ENCODE peak calls at places on chromosomes 11 and 22, in six cellular contexts. B, X, Z, U, T and K are unnamed samples.

GRCh38 chr11:99513368-99513767 is 492.6 kb downstream of the CNTN5 start:
- DNase-seq in U (no peak), X (no peak), B (no peak), Z (no peak), T (no peak), K (no peak)

GRCh38 chr22:23651676-23652075 is 19.6 kb upstream of the DRICH1 start:
- DNase-seq in U (no peak), T (no peak), B (no peak), Z (no peak), X (no peak), K (no peak)

GRCh38 chr22:38419121-38419863 is 35.7 kb downstream of the KCNJ4 start:
- DNase-seq in T (no peak), Z (no peak), X (no peak), U (no peak), B (no peak), K (no peak)

GRCh38 chr11:7512525-7513209 is 1.1 kb upstream of the PPFIBP2 start:
- DNase-seq in Z (no peak), U (peak), X (peak), B (no peak), T (peak), K (no peak)

GRCh38 chr11:1472180-1473005 is 14.2 kb downstream of the MOB2 start:
- DNase-seq in B (no peak), Z (no peak), U (no peak), T (no peak), X (no peak), K (no peak)

GRCh38 chr11:1437500-1437899 is 47.8 kb downstream of the BRSK2 start:
- DNase-seq in B (no peak), T (no peak), Z (no peak), U (peak), X (peak), K (no peak)

GRCh38 chr22:29319072-29319471 is 3.6 kb upstream of the RASL10A start:
- DNase-seq in T (no peak), Z (no peak), X (no peak), B (no peak), U (no peak), K (no peak)

GRCh38 chr11:63761870-63762661 is 6.5 kb downstream of the ZFTA start:
- DNase-seq in Z (no peak), T (no peak), X (no peak), B (no peak), U (peak), K (no peak)

GRCh38 chr11:46105134-46105628 is 16.1 kb downstream of the PHF21A start:
- DNase-seq in U (no peak), B (no peak), X (no peak), T (no peak), Z (no peak), K (no peak)

GRCh38 chr11:66013762-66014100 is 1.9 kb downstream of the CST6 start:
- DNase-seq in Z (no peak), B (no peak), X (no peak), T (no peak), U (no peak), K (no peak)

GRCh38 chr11:72191961-72192381 is at the start of gene FOLR1:
- DNase-seq in B (no peak), Z (no peak), T (no peak), X (no peak), U (peak), K (no peak)

GRCh38 chr11:102111787-102112653 is 1.8 kb downstream of the YAP1 start:
- DNase-seq in B (no peak), U (peak), T (no peak), Z (no peak), X (peak), K (no peak)

GRCh38 chr11:122778148-122778547 is 60.2 kb upstream of the CRTAM start:
- DNase-seq in T (no peak), B (no peak), Z (no peak), X (no peak), U (no peak), K (no peak)

GRCh38 chr11:18203723-18204122 is 31.1 kb downstream of the MRGPRX4 start:
- DNase-seq in Z (no peak), B (no peak), X (no peak), U (peak), T (no peak), K (peak)

GRCh38 chr11:92306966-92307504 is 82.4 kb downstream of the FAT3 start:
- DNase-seq in T (no peak), U (no peak), Z (no peak), X (no peak), B (no peak), K (no peak)

GRCh38 chr22:43200031-43200430 is 13.1 kb upstream of the TTLL12 start:
- DNase-seq in Z (no peak), T (no peak), X (no peak), U (no peak), B (no peak), K (no peak)

GRCh38 chr11:76234704-76235232 is 28.5 kb upstream of the WNT11 start:
- DNase-seq in B (no peak), Z (no peak), U (no peak), X (no peak), T (peak), K (no peak)

GRCh38 chr11:26011474-26011873 is 320.5 kb upstream of the ANO3 start:
- DNase-seq in X (no peak), U (no peak), T (no peak), Z (no peak), B (no peak), K (peak)

GRCh38 chr11:33899383-33900037 is 7.6 kb upstream of the LMO2 start:
- DNase-seq in T (no peak), B (no peak), X (peak), Z (no peak), U (peak), K (no peak)

GRCh38 chr11:65833297-65834030 is at the start of gene SNX32:
- DNase-seq in Z (no peak), U (peak), T (peak), B (peak), X (peak), K (no peak)

GRCh38 chr11:26231252-26231661 is 100.7 kb upstream of the ANO3 start:
- DNase-seq in X (no peak), U (no peak), B (no peak), T (no peak), Z (no peak), K (no peak)

GRCh38 chr22:23984430-23984829 is 4.5 kb downstream of the GSTT2 start:
- DNase-seq in U (peak), B (no peak), Z (no peak), X (no peak), T (peak), K (no peak)

GRCh38 chr11:3820971-3821370 is 12.6 kb downstream of the PGAP2 start:
- DNase-seq in X (no peak), B (no peak), T (no peak), Z (no peak), U (no peak), K (no peak)

DNA sequence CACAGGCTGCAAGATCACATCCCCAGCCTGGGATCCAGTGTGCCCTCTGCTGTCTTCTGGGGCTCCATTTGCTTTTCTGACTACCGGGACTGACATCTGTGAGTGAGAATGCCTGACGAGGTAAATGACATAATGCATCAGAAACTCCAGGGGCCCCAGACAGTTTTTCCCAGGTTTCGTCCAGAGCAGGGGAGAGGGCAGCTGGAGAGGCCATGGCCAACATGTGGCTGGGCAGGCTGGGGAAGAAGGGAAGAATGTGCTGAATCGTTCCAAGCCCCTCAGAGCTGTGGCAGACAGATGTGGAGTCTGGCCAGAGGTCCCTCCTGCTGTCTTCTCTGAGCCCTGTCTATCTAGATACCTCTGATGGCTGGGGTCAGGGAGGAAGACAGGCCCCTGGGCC is 163.9 kb downstream of the TRIM29 start:
- DNase-seq in Z (no peak), U (no peak), B (no peak), X (no peak), T (no peak), K (no peak)
- H3K27ac ChIP-seq in Z (peak), U (no peak), B (no peak), X (no peak), T (no peak), K (no peak)

GRCh38 chr22:39493759-39494158 is 8.3 kb upstream of the MIEF1 start:
- DNase-seq in Z (no peak), T (no peak), U (no peak), X (no peak), B (no peak), K (no peak)
- H3K27ac ChIP-seq in Z (no peak), T (no peak), U (no peak), X (no peak), B (no peak), K (no peak)

DNA sequence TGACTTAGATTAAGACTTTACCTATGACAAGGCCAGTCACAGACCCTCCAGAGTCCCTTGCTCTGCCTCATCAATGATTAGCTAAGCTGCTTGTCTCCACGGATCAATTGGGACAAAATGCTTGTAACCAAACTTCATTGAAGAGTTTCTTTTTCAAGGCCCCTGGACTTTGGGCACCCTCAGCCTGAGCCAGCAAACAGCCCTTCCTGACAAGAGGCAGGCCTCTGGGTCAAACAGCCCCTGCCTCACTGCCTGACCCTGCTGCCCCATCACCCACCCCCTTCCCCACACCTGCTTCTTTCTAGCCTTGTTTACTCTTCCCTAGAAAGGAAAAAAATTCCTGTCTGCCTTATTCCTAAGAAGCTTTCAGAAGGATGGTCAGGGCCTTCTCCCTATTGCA is 26.3 kb upstream of the CDON start:
- DNase-seq in U (no peak), Z (no peak), X (no peak), B (no peak), T (no peak), K (no peak)
- H3K27ac ChIP-seq in U (no peak), Z (no peak), X (no peak), B (no peak), T (no peak), K (no peak)

DNA sequence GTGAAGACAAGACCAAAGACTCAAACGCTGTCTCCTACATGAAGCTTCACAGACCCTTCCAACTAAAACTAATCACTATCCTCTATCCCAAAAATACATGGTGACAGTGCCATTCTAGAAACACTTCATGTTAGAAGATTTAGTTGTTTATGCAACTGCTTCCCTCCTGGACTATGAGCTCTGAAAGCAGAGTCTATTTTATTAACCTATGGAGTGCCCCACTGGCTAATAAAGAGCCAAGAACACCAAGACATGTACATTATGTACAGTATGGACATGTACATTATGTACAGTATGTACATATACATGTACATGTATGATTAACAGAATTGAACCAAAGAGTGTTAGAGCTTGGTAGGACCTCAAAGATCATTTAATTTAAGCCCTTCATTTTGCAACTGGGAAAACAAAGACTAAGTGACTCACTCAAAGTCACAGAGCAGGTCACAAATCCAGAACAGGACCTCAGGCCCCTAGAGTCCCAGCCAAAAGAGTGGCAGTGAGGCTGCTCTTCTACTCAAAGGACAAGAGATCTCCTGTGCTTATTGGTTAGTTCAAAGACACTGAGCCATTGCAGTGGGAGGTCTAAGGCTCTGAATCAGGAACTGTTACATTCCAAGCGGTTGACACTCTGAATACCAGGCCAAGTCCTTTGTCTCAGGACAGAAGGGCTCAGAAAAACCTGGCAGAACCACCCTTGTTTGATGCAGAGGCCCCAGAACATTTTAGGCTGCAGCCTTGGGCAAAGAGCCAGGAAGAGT is 103.9 kb downstream of the FAM168A start:
- DNase-seq in X (no peak), B (no peak), Z (no peak), T (no peak), U (peak), K (peak)
- H3K27ac ChIP-seq in X (no peak), B (no peak), Z (no peak), T (no peak), U (peak), K (no peak)